ENCODE peak calls at places on chromosome 12, in five cellular contexts. L, W, D, J and V are unnamed samples.

GRCh38 chr12:46661161-46661845 is 164.5 kb downstream of the SLC38A4 start:
- DNase-seq in L (peak), W (no peak), D (peak), J (no peak), V (peak)

GRCh38 chr12:47949441-47950341 is 13.7 kb upstream of the TMEM106C start:
- DNase-seq in L (peak), W (peak), D (peak), J (peak), V (peak)

GRCh38 chr12:122166422-122167327 is 7.3 kb downstream of the IL31 start:
- DNase-seq in L (no peak), W (no peak), D (no peak), J (no peak), V (no peak)

GRCh38 chr12:88468546-88468945 is 111.7 kb downstream of the KITLG start:
- DNase-seq in L (no peak), W (no peak), D (no peak), J (no peak), V (no peak)

GRCh38 chr12:54052745-54053624 is 650 bp upstream of the HOXC4 start:
- DNase-seq in L (no peak), W (no peak), D (no peak), J (no peak), V (no peak)

GRCh38 chr12:112170376-112170775 is 45.0 kb downstream of the TRAFD1 start:
- DNase-seq in L (no peak), W (no peak), D (no peak), J (peak), V (no peak)

GRCh38 chr12:69266045-69266635 is 26.8 kb downstream of the CPSF6 start:
- DNase-seq in L (no peak), W (no peak), D (no peak), J (no peak), V (no peak)

GRCh38 chr12:49537709-49538601 is 875 bp upstream of the KCNH3 start:
- DNase-seq in L (no peak), W (no peak), D (no peak), J (peak), V (no peak)

GRCh38 chr12:120207227-120207626 is 6.3 kb upstream of the RPLP0 start:
- DNase-seq in L (no peak), W (no peak), D (no peak), J (no peak), V (no peak)

GRCh38 chr12:47841910-47842309 is 22.2 kb upstream of the HDAC7 start:
- DNase-seq in L (no peak), W (no peak), D (no peak), J (no peak), V (no peak)

GRCh38 chr12:67034110-67034879 is 234.9 kb upstream of the CAND1 start:
- DNase-seq in L (no peak), W (no peak), D (no peak), J (no peak), V (no peak)

GRCh38 chr12:91704446-91704845 is 441.2 kb downstream of the BTG1 start:
- DNase-seq in L (no peak), W (no peak), D (no peak), J (no peak), V (no peak)

GRCh38 chr12:49832836-49833421 is 4.7 kb upstream of the NCKAP5L start:
- DNase-seq in L (no peak), W (no peak), D (no peak), J (no peak), V (no peak)

GRCh38 chr12:75735853-75736252 is 224.4 kb upstream of the KRR1 start:
- DNase-seq in L (no peak), W (no peak), D (no peak), J (no peak), V (no peak)

GRCh38 chr12:119835068-119835467 is 42.1 kb downstream of the CIT start:
- DNase-seq in L (no peak), W (no peak), D (no peak), J (no peak), V (no peak)

GRCh38 chr12:110115675-110116074 is 8.5 kb upstream of the IFT81 start:
- DNase-seq in L (no peak), W (no peak), D (no peak), J (no peak), V (no peak)

GRCh38 chr12:128109636-128110035 is 157.3 kb upstream of the TMEM132C start:
- DNase-seq in L (no peak), W (no peak), D (no peak), J (no peak), V (no peak)
- TF ChIP-seq ZNF274 in L (no peak), W (no peak), D (no peak), J (no peak), V (no peak)

DNA sequence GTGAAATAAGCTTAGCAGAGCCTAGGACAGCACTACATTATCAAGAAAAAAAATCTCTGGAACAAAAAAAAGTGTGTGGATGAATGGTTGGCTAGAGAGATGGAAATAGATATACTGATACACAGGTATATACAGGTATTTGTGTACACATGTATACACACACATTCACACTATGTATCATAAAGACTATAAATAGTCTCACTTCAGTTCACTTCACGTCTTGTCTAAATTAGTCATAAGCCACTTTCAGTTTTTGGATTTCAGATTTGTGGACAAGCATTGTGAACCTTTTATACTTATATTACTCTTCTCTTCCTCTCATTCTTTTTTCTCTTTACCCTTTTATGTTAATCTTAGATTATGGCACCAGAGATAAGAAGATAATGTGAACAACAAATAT is 41.8 kb upstream of the SLC6A15 start:
- DNase-seq in L (no peak), W (no peak), D (no peak), J (no peak), V (no peak)
- TF ChIP-seq ZNF274 in L (no peak), W (no peak), D (no peak), J (no peak), V (no peak)

GRCh38 chr12:124679533-124680371 is 112.3 kb upstream of the NCOR2 start:
- DNase-seq in L (no peak), W (no peak), D (peak), J (peak), V (no peak)

GRCh38 chr12:124682425-124683329 is 115.3 kb upstream of the NCOR2 start:
- DNase-seq in L (no peak), W (no peak), D (no peak), J (no peak), V (no peak)

GRCh38 chr12:124681779-124682391 is 114.5 kb upstream of the NCOR2 start:
- DNase-seq in L (no peak), W (no peak), D (peak), J (no peak), V (no peak)

GRCh38 chr12:124679047-124679446 is 111.6 kb upstream of the NCOR2 start:
- DNase-seq in L (no peak), W (no peak), D (no peak), J (no peak), V (no peak)

GRCh38 chr12:124680863-124681778 is 113.7 kb upstream of the NCOR2 start:
- DNase-seq in L (peak), W (peak), D (peak), J (peak), V (peak)
- TF ChIP-seq ZNF274 in L (no peak), W (no peak), D (no peak), J (no peak), V (no peak)

GRCh38 chr12:65664715-65665250 is 159.5 kb upstream of the HMGA2 start:
- DNase-seq in L (no peak), W (no peak), D (no peak), J (no peak), V (no peak)

GRCh38 chr12:65667932-65668331 is 156.4 kb upstream of the HMGA2 start:
- DNase-seq in L (no peak), W (no peak), D (no peak), J (no peak), V (no peak)

GRCh38 chr12:65668981-65669695 is 155.1 kb upstream of the HMGA2 start:
- DNase-seq in L (no peak), W (no peak), D (no peak), J (no peak), V (no peak)

GRCh38 chr12:65665817-65666216 is 158.5 kb upstream of the HMGA2 start:
- DNase-seq in L (no peak), W (no peak), D (no peak), J (no peak), V (no peak)

GRCh38 chr12:65666876-65667275 is 157.4 kb upstream of the HMGA2 start:
- DNase-seq in L (no peak), W (no peak), D (no peak), J (peak), V (no peak)
- TF ChIP-seq ZNF274 in L (no peak), W (no peak), D (no peak), J (no peak), V (no peak)